ENCODE peak calls at places on chromosomes 3 and 15, in eight cellular contexts. One of them, this sample, is unnamed.

GRCh38 chr15:69794643-69795461 is 302.9 kb downstream of the TLE3 start:
- DNase-seq in AG09309: no peak
- DNase-seq in iris pigment epithelial cell: peak
- DNase-seq in choroid plexus epithelial cell: peak
- DNase-seq in ELR: peak
- DNase-seq in LoVo: peak
- DNase-seq in GM12891: no peak
- DNase-seq in endodermal cell: peak
- DNase-seq in this sample: peak

GRCh38 chr3:187403768-187404270 is 35.6 kb downstream of the RTP4 start:
- DNase-seq in endodermal cell: no peak
- DNase-seq in iris pigment epithelial cell: peak
- DNase-seq in GM12891: no peak
- DNase-seq in LoVo: peak
- DNase-seq in ELR: peak
- DNase-seq in choroid plexus epithelial cell: peak
- DNase-seq in AG09309: peak
- DNase-seq in this sample: peak

GRCh38 chr3:140207541-140207940 is 272.6 kb downstream of the CLSTN2 start:
- DNase-seq in ELR: no peak
- DNase-seq in GM12891: no peak
- DNase-seq in choroid plexus epithelial cell: no peak
- DNase-seq in endodermal cell: no peak
- DNase-seq in LoVo: no peak
- DNase-seq in AG09309: no peak
- DNase-seq in iris pigment epithelial cell: no peak
- DNase-seq in this sample: no peak

GRCh38 chr3:82561759-82562158 is 800.3 kb upstream of the GBE1 start:
- DNase-seq in choroid plexus epithelial cell: no peak
- DNase-seq in iris pigment epithelial cell: no peak
- DNase-seq in LoVo: no peak
- DNase-seq in endodermal cell: no peak
- DNase-seq in GM12891: no peak
- DNase-seq in ELR: no peak
- DNase-seq in AG09309: no peak
- DNase-seq in this sample: no peak

GRCh38 chr3:27666708-27667107 is 55.4 kb downstream of the EOMES start:
- DNase-seq in choroid plexus epithelial cell: peak
- DNase-seq in endodermal cell: peak
- DNase-seq in ELR: peak
- DNase-seq in GM12891: no peak
- DNase-seq in LoVo: no peak
- DNase-seq in AG09309: peak
- DNase-seq in iris pigment epithelial cell: peak
- DNase-seq in this sample: peak

GRCh38 chr3:33299395-33300081 is 22.3 kb downstream of the FBXL2 start:
- DNase-seq in iris pigment epithelial cell: peak
- DNase-seq in choroid plexus epithelial cell: peak
- DNase-seq in ELR: peak
- DNase-seq in AG09309: peak
- DNase-seq in endodermal cell: no peak
- DNase-seq in GM12891: no peak
- DNase-seq in LoVo: peak
- DNase-seq in this sample: peak

GRCh38 chr3:160394009-160394392 is 5.0 kb downstream of the IFT80 start:
- DNase-seq in LoVo: no peak
- DNase-seq in choroid plexus epithelial cell: no peak
- DNase-seq in iris pigment epithelial cell: no peak
- DNase-seq in GM12891: no peak
- DNase-seq in AG09309: no peak
- DNase-seq in endodermal cell: no peak
- DNase-seq in ELR: no peak
- DNase-seq in this sample: no peak

GRCh38 chr3:42063886-42064285 is 27.3 kb upstream of the TRAK1 start:
- DNase-seq in iris pigment epithelial cell: peak
- DNase-seq in GM12891: no peak
- DNase-seq in choroid plexus epithelial cell: peak
- DNase-seq in endodermal cell: no peak
- DNase-seq in AG09309: peak
- DNase-seq in LoVo: no peak
- DNase-seq in ELR: peak
- DNase-seq in this sample: peak

GRCh38 chr15:69074011-69074842 is 59.7 kb downstream of the NOX5 start:
- DNase-seq in choroid plexus epithelial cell: peak
- DNase-seq in iris pigment epithelial cell: peak
- DNase-seq in LoVo: peak
- DNase-seq in endodermal cell: peak
- DNase-seq in GM12891: no peak
- DNase-seq in AG09309: no peak
- DNase-seq in ELR: peak
- DNase-seq in this sample: peak

GRCh38 chr3:80914854-80915253 is 846.6 kb downstream of the GBE1 start:
- DNase-seq in endodermal cell: no peak
- DNase-seq in iris pigment epithelial cell: no peak
- DNase-seq in choroid plexus epithelial cell: no peak
- DNase-seq in ELR: peak
- DNase-seq in LoVo: no peak
- DNase-seq in GM12891: no peak
- DNase-seq in AG09309: no peak
- DNase-seq in this sample: no peak

GRCh38 chr3:74410276-74410941 is 204.1 kb downstream of the CNTN3 start:
- DNase-seq in choroid plexus epithelial cell: no peak
- DNase-seq in LoVo: no peak
- DNase-seq in ELR: no peak
- DNase-seq in AG09309: no peak
- DNase-seq in endodermal cell: no peak
- DNase-seq in iris pigment epithelial cell: no peak
- DNase-seq in GM12891: no peak
- DNase-seq in this sample: no peak

GRCh38 chr15:77595231-77595630 is 37.5 kb downstream of the LINGO1 start:
- DNase-seq in ELR: no peak
- DNase-seq in AG09309: no peak
- DNase-seq in iris pigment epithelial cell: no peak
- DNase-seq in endodermal cell: no peak
- DNase-seq in choroid plexus epithelial cell: no peak
- DNase-seq in LoVo: no peak
- DNase-seq in GM12891: no peak
- DNase-seq in this sample: no peak

GRCh38 chr15:44298878-44299277 is 10.4 kb downstream of the GOLM2 start:
- DNase-seq in ELR: peak
- DNase-seq in endodermal cell: peak
- DNase-seq in choroid plexus epithelial cell: no peak
- DNase-seq in AG09309: no peak
- DNase-seq in LoVo: peak
- DNase-seq in GM12891: no peak
- DNase-seq in iris pigment epithelial cell: peak
- DNase-seq in this sample: no peak

GRCh38 chr15:98853593-98854420 is 153.8 kb downstream of the PGPEP1L start:
- DNase-seq in GM12891: no peak
- DNase-seq in choroid plexus epithelial cell: peak
- DNase-seq in AG09309: no peak
- DNase-seq in ELR: no peak
- DNase-seq in iris pigment epithelial cell: no peak
- DNase-seq in LoVo: no peak
- DNase-seq in endodermal cell: peak
- DNase-seq in this sample: peak

GRCh38 chr15:62153228-62153627 is 11.9 kb downstream of the C2CD4B start:
- DNase-seq in choroid plexus epithelial cell: no peak
- DNase-seq in iris pigment epithelial cell: no peak
- DNase-seq in LoVo: no peak
- DNase-seq in ELR: peak
- DNase-seq in endodermal cell: no peak
- DNase-seq in AG09309: no peak
- DNase-seq in GM12891: no peak
- DNase-seq in this sample: no peak

GRCh38 chr3:112767177-112767576 is 79.5 kb downstream of the CD200R1L start:
- DNase-seq in ELR: no peak
- DNase-seq in choroid plexus epithelial cell: peak
- DNase-seq in LoVo: no peak
- DNase-seq in iris pigment epithelial cell: no peak
- DNase-seq in AG09309: no peak
- DNase-seq in GM12891: peak
- DNase-seq in endodermal cell: no peak
- DNase-seq in this sample: no peak

GRCh38 chr3:53218136-53218535 is 37.7 kb downstream of the TKT start:
- DNase-seq in iris pigment epithelial cell: no peak
- DNase-seq in LoVo: no peak
- DNase-seq in choroid plexus epithelial cell: no peak
- DNase-seq in GM12891: no peak
- DNase-seq in endodermal cell: no peak
- DNase-seq in AG09309: no peak
- DNase-seq in ELR: no peak
- DNase-seq in this sample: no peak

GRCh38 chr3:66480666-66481065 is 20.2 kb downstream of the LRIG1 start:
- DNase-seq in LoVo: no peak
- DNase-seq in AG09309: no peak
- DNase-seq in GM12891: no peak
- DNase-seq in endodermal cell: no peak
- DNase-seq in ELR: no peak
- DNase-seq in iris pigment epithelial cell: peak
- DNase-seq in choroid plexus epithelial cell: no peak
- DNase-seq in this sample: peak

GRCh38 chr15:40052604-40053003 is 13.6 kb upstream of the SRP14 start:
- DNase-seq in GM12891: no peak
- DNase-seq in choroid plexus epithelial cell: no peak
- DNase-seq in ELR: no peak
- DNase-seq in iris pigment epithelial cell: no peak
- DNase-seq in endodermal cell: no peak
- DNase-seq in LoVo: no peak
- DNase-seq in AG09309: no peak
- DNase-seq in this sample: no peak

GRCh38 chr15:25695875-25696760 is 167.0 kb downstream of the ATP10A start:
- DNase-seq in GM12891: no peak
- DNase-seq in endodermal cell: no peak
- DNase-seq in ELR: no peak
- DNase-seq in AG09309: no peak
- DNase-seq in LoVo: no peak
- DNase-seq in iris pigment epithelial cell: no peak
- DNase-seq in choroid plexus epithelial cell: no peak
- DNase-seq in this sample: no peak

GRCh38 chr15:89670985-89671560 is 8.1 kb downstream of the PLIN1 start:
- DNase-seq in iris pigment epithelial cell: no peak
- DNase-seq in LoVo: peak
- DNase-seq in AG09309: no peak
- DNase-seq in ELR: no peak
- DNase-seq in choroid plexus epithelial cell: no peak
- DNase-seq in endodermal cell: no peak
- DNase-seq in GM12891: no peak
- DNase-seq in this sample: no peak

GRCh38 chr3:89216021-89216739 is 108.8 kb downstream of the EPHA3 start:
- DNase-seq in AG09309: no peak
- DNase-seq in endodermal cell: no peak
- DNase-seq in choroid plexus epithelial cell: peak
- DNase-seq in iris pigment epithelial cell: peak
- DNase-seq in LoVo: no peak
- DNase-seq in ELR: no peak
- DNase-seq in GM12891: no peak
- DNase-seq in this sample: peak

GRCh38 chr3:2783261-2783660 is 326.9 kb downstream of the IL5RA start:
- DNase-seq in iris pigment epithelial cell: peak
- DNase-seq in GM12891: no peak
- DNase-seq in choroid plexus epithelial cell: no peak
- DNase-seq in endodermal cell: no peak
- DNase-seq in AG09309: no peak
- DNase-seq in ELR: no peak
- DNase-seq in LoVo: no peak
- DNase-seq in this sample: no peak

GRCh38 chr3:142947799-142948575 is 15.5 kb downstream of the PAQR9 start:
- DNase-seq in AG09309: no peak
- DNase-seq in iris pigment epithelial cell: peak
- DNase-seq in ELR: peak
- DNase-seq in choroid plexus epithelial cell: no peak
- DNase-seq in LoVo: no peak
- DNase-seq in GM12891: no peak
- DNase-seq in endodermal cell: no peak
- DNase-seq in this sample: no peak

GRCh38 chr3:49279376-49279775 is 2.3 kb upstream of the C3orf62 start:
- DNase-seq in endodermal cell: no peak
- DNase-seq in LoVo: no peak
- DNase-seq in GM12891: no peak
- DNase-seq in choroid plexus epithelial cell: no peak
- DNase-seq in AG09309: peak
- DNase-seq in iris pigment epithelial cell: peak
- DNase-seq in ELR: peak
- DNase-seq in this sample: no peak

GRCh38 chr3:46860381-46861292 is 2.6 kb downstream of the MYL3 start:
- DNase-seq in choroid plexus epithelial cell: no peak
- DNase-seq in ELR: peak
- DNase-seq in AG09309: no peak
- DNase-seq in endodermal cell: peak
- DNase-seq in LoVo: peak
- DNase-seq in GM12891: no peak
- DNase-seq in iris pigment epithelial cell: no peak
- DNase-seq in this sample: no peak

GRCh38 chr3:135965129-135965505 is 411 bp upstream of the PPP2R3A start:
- DNase-seq in GM12891: no peak
- DNase-seq in ELR: no peak
- DNase-seq in LoVo: no peak
- DNase-seq in choroid plexus epithelial cell: no peak
- DNase-seq in AG09309: no peak
- DNase-seq in iris pigment epithelial cell: peak
- DNase-seq in endodermal cell: no peak
- DNase-seq in this sample: peak

GRCh38 chr15:90306560-90306959 is 41.1 kb downstream of the NGRN start:
- DNase-seq in ELR: no peak
- DNase-seq in endodermal cell: no peak
- DNase-seq in LoVo: no peak
- DNase-seq in GM12891: peak
- DNase-seq in AG09309: no peak
- DNase-seq in iris pigment epithelial cell: no peak
- DNase-seq in choroid plexus epithelial cell: peak
- DNase-seq in this sample: no peak

GRCh38 chr15:63089260-63090043 is 32.2 kb upstream of the LACTB start:
- DNase-seq in LoVo: no peak
- DNase-seq in GM12891: no peak
- DNase-seq in ELR: peak
- DNase-seq in AG09309: peak
- DNase-seq in iris pigment epithelial cell: peak
- DNase-seq in choroid plexus epithelial cell: peak
- DNase-seq in endodermal cell: peak
- DNase-seq in this sample: peak

GRCh38 chr15:23467110-23467600 is 20.1 kb upstream of the GOLGA6L2 start:
- DNase-seq in AG09309: peak
- DNase-seq in iris pigment epithelial cell: peak
- DNase-seq in ELR: peak
- DNase-seq in choroid plexus epithelial cell: peak
- DNase-seq in GM12891: peak
- DNase-seq in LoVo: peak
- DNase-seq in endodermal cell: no peak
- DNase-seq in this sample: peak

GRCh38 chr3:124395584-124396340 is 334.5 kb upstream of the UMPS start:
- DNase-seq in GM12891: no peak
- DNase-seq in choroid plexus epithelial cell: no peak
- DNase-seq in LoVo: no peak
- DNase-seq in AG09309: no peak
- DNase-seq in endodermal cell: no peak
- DNase-seq in ELR: no peak
- DNase-seq in iris pigment epithelial cell: no peak
- DNase-seq in this sample: no peak

GRCh38 chr15:75230524-75231371 is 27.4 kb upstream of the GOLGA6C start:
- DNase-seq in iris pigment epithelial cell: no peak
- DNase-seq in GM12891: peak
- DNase-seq in endodermal cell: peak
- DNase-seq in LoVo: no peak
- DNase-seq in AG09309: no peak
- DNase-seq in choroid plexus epithelial cell: no peak
- DNase-seq in ELR: no peak
- DNase-seq in this sample: no peak

GRCh38 chr3:100516843-100517242 is 24.4 kb downstream of the TMEM45A start:
- DNase-seq in GM12891: no peak
- DNase-seq in LoVo: no peak
- DNase-seq in iris pigment epithelial cell: peak
- DNase-seq in endodermal cell: no peak
- DNase-seq in ELR: no peak
- DNase-seq in AG09309: no peak
- DNase-seq in choroid plexus epithelial cell: peak
- DNase-seq in this sample: peak

GRCh38 chr3:194930439-194931204 is 244.9 kb downstream of the FAM43A start:
- DNase-seq in GM12891: no peak
- DNase-seq in AG09309: peak
- DNase-seq in endodermal cell: no peak
- DNase-seq in LoVo: no peak
- DNase-seq in iris pigment epithelial cell: peak
- DNase-seq in ELR: peak
- DNase-seq in choroid plexus epithelial cell: peak
- DNase-seq in this sample: peak